ENCODE peak calls at places on chromosomes 12 and 14, in ten cellular contexts. Q is tibial artery; D is CD8-positive, alpha-beta T cell; J is tibial nerve; K is fibroblast of lung; E is AG04450; A is fibroblast of mammary gland; T is psoas muscle; Y is RWPE2; R is fibroblast of pulmonary artery. N is an unnamed sample.

GRCh38 chr14:104115691-104116543 is 22.5 kb upstream of the KIF26A start:
- DNase-seq in E (no peak), K (no peak), T (peak; percentile 9), R (no peak), Y (peak; percentile 75), A (no peak), D (no peak), Q (no peak), J (no peak), N (peak; percentile 65)

GRCh38 chr14:23639891-23640523 is 3.8 kb downstream of the DHRS2 start:
- DNase-seq in D (no peak), E (no peak), Q (no peak), Y (no peak), J (no peak), K (no peak), T (no peak), A (peak; percentile 64), R (no peak), N (no peak)

GRCh38 chr12:128844031-128844635 is 9.1 kb upstream of the GLT1D1 start:
- DNase-seq in A (no peak), J (no peak), K (no peak), E (no peak), Q (no peak), R (no peak), D (no peak), Y (no peak), T (no peak), N (no peak)

GRCh38 chr12:51863363-51863920 is 14.9 kb upstream of the FIGNL2 start:
- DNase-seq in R (no peak), Y (no peak), J (no peak), K (peak; percentile 26), A (no peak), E (no peak), D (no peak), Q (no peak), T (no peak), N (no peak)

GRCh38 chr14:77208266-77208978 is 26.8 kb downstream of the TMEM63C start:
- DNase-seq in R (peak; percentile 69), E (peak; percentile 33), K (peak; percentile 50), D (peak; percentile 53), A (peak; percentile 48), Q (peak; percentile 49), Y (no peak), T (peak; percentile 68), J (peak; percentile 34), N (peak; percentile 74)

GRCh38 chr14:104927432-104927816 is 2.7 kb downstream of the PLD4 start:
- DNase-seq in K (no peak), D (no peak), J (no peak), Q (no peak), Y (peak; percentile 70), R (no peak), E (no peak), T (no peak), A (no peak), N (no peak)

GRCh38 chr14:75711796-75712211 is 50.8 kb downstream of the TTLL5 start:
- DNase-seq in K (peak; percentile 97), A (peak; percentile 82), D (no peak), Q (peak; percentile 56), E (peak; percentile 34), Y (peak; percentile 90), J (no peak), R (peak; percentile 87), T (peak; percentile 74), N (peak; percentile 94)

GRCh38 chr12:66508025-66508424 is 170.9 kb downstream of the GRIP1 start:
- DNase-seq in K (no peak), Y (no peak), E (no peak), A (no peak), R (no peak), J (no peak), T (no peak), D (no peak), Q (no peak), N (peak; percentile 23)

GRCh38 chr12:22624908-22625646 is at the start of gene ETNK1:
- DNase-seq in J (peak; percentile 90), R (peak; percentile 95), K (peak; percentile 94), Q (peak; percentile 93), E (peak; percentile 70), T (peak; percentile 94), D (peak; percentile 86), A (peak; percentile 90), Y (peak; percentile 78), N (peak; percentile 96)

GRCh38 chr14:99430491-99430890 is 50.2 kb downstream of the SETD3 start:
- DNase-seq in T (no peak), Q (no peak), J (no peak), Y (no peak), K (no peak), E (no peak), A (no peak), D (peak; percentile 31), R (no peak), N (peak; percentile 28)

GRCh38 chr12:41950455-41950854 is 194.2 kb downstream of the GXYLT1 start:
- DNase-seq in E (no peak), J (no peak), A (no peak), Y (no peak), K (no peak), Q (no peak), R (no peak), T (no peak), D (no peak), N (no peak)

GRCh38 chr14:100525615-100526014 is 61.6 kb downstream of the BEGAIN start:
- DNase-seq in J (no peak), T (no peak), D (no peak), Y (peak; percentile 56), R (no peak), A (no peak), Q (no peak), K (no peak), E (no peak), N (no peak)

GRCh38 chr12:65510584-65511050 is 232.1 kb downstream of the MSRB3 start:
- DNase-seq in E (no peak), K (peak; percentile 63), Q (no peak), T (no peak), A (peak; percentile 37), D (no peak), Y (no peak), R (peak; percentile 53), J (peak; percentile 23), N (no peak)

GRCh38 chr12:1618489-1618888 is 10.5 kb upstream of the WNT5B start:
- DNase-seq in J (no peak), D (no peak), T (no peak), Q (no peak), E (no peak), Y (no peak), A (no peak), R (no peak), K (peak; percentile 37), N (no peak)

GRCh38 chr12:53337998-53338397 is 1.8 kb upstream of the SP7 start:
- DNase-seq in A (no peak), T (no peak), Y (no peak), J (no peak), Q (no peak), K (no peak), E (no peak), D (no peak), R (no peak), N (no peak)

GRCh38 chr12:106125351-106126085 is 13.2 kb downstream of the NUAK1 start:
- DNase-seq in R (no peak), Y (no peak), J (no peak), E (no peak), D (no peak), A (no peak), K (no peak), Q (no peak), T (no peak), N (no peak)

GRCh38 chr14:54814076-54814475 is 88.5 kb downstream of the GCH1 start:
- DNase-seq in R (no peak), Y (no peak), D (no peak), T (no peak), A (no peak), K (no peak), Q (no peak), J (no peak), E (no peak), N (no peak)
- TF ChIP-seq CTCF in R (peak; percentile 7), Y (peak; percentile 11), D (no peak), T (no peak), A (peak; percentile 26), K (no peak), Q (no peak), J (no peak), E (peak; percentile 6), N (peak; percentile 18)

DNA sequence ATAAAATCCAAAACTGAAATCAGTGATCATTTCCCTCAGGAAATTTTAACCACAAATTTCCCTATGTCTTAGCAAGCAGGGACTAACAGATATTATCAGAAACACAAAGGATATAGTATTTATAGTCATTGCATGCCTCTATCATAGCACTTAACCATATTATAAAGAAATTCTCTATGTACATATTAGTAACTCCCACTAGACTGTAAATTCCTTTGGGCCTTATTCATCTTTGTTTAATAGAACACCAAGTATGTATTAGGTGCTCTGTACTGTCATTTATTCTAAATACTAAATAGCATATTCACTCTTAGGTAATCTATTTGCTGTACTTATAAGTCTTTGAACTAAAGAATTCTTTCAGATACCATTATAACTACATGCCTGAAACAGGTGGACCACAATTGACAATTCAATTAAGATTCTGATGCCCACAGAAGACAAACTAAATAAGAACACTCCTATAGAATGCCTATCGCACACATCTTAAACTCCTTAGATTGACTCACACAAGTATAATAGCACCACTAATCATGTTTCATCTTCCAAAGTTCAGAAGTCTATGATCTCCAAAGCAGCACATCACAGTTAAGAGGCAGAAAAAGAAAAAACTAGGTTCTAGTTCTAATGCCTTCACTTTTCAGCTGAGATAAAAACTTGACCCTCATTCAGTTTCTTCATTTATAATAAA is 134.1 kb downstream of the FSCB start:
- DNase-seq in T (no peak), K (no peak), Y (no peak), D (no peak), R (no peak), A (no peak), J (no peak), E (no peak), Q (no peak), N (no peak)
- H3K4me3 ChIP-seq in T (no peak overlapping the region), K (no peak overlapping the region), Y (no peak overlapping the region), D (no peak overlapping the region), R (no peak overlapping the region), A (no peak overlapping the region), J (no peak overlapping the region), E (no peak overlapping the region), Q (no peak overlapping the region), N (no peak overlapping the region)

GRCh38 chr14:73231874-73232851 is 5.1 kb upstream of the PAPLN start:
- DNase-seq in D (no peak), J (peak; percentile 10), Y (no peak), A (no peak), R (no peak), T (no peak), Q (no peak), K (no peak), E (no peak), N (peak; percentile 20)
- TF ChIP-seq CTCF in D (no peak), J (no peak), Y (peak; percentile 20), A (peak; percentile 16), R (peak; percentile 38), T (no peak), Q (no peak), K (peak; percentile 10), E (peak; percentile 40), N (peak; percentile 21)

DNA sequence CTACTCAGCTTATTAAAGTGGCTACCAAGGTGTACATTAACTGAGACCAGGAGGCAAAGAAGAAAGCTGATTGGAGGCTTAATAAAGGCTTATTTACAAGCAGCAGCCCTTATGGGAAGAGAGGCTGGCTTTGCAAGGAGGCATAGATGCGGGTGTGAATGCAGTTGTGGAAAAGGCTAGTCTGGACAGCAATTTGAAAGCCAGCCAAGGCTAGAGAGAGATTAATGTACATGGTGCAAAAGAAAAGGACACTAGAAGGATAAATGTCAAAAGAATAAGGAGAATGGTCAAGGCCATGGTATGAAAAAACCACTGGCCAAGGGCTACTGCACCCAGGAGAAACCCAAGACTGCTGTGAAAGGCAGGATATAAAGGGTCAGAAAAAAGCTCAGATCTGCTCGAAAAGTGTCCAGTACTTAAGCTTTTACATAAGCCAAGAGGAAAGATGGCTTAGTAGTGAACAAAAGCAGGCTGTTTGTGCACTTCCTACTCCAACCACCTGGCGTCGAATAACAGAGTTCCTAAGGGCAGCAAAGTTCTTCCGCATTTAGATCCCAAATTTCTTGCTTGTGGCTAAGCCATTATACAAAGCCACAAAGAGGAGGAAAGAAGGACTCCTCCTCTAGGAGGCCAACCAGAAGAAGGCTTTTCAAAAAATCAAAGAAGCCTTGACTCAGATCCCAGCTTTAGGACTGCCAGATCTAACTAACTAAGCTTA is 24.0 kb downstream of the KLRK1 start:
- DNase-seq in A (no peak), Y (no peak), E (no peak), R (peak; percentile 55), D (no peak), Q (no peak), K (peak; percentile 58), J (no peak), T (no peak), N (peak; percentile 52)
- H3K4me3 ChIP-seq in A (peak overlapping the region; percentile 77), Y (peak overlapping the region; percentile 39), E (peak overlapping the region; percentile 72), R (peak overlapping the region; percentile 59), D (peak overlapping the region; percentile 60), Q (peak overlapping the region; percentile 70), K (no peak overlapping the region), J (peak overlapping the region; percentile 56), T (peak overlapping the region; percentile 78), N (peak overlapping the region; percentile 61)